ENCODE peak calls at places on chromosomes 5 and 9, in four cellular contexts. F is D341Med, G is NCI-H1092 treated with DMSO at 0.1 percent for 48 hours, C is GM19239. A is an unnamed sample.

GRCh38 chr9:5002811-5003210 is 17.7 kb downstream of the JAK2 start:
- DNase-seq in C (no peak), F (no peak), G (no peak), A (no peak)

GRCh38 chr5:109755761-109756160 is 66.0 kb downstream of the MAN2A1 start:
- DNase-seq in G (no peak), F (no peak), C (no peak), A (no peak)

GRCh38 chr9:127898433-127899199 is 787 bp downstream of the ST6GALNAC6 start:
- DNase-seq in C (no peak), G (no peak), F (peak), A (peak)

GRCh38 chr9:87213948-87214347 is 266.6 kb upstream of the GAS1 start:
- DNase-seq in C (no peak), G (no peak), F (no peak), A (no peak)

GRCh38 chr9:92242115-92242778 is 51.2 kb downstream of the IARS1 start:
- DNase-seq in G (no peak), C (no peak), F (peak), A (no peak)

GRCh38 chr5:27020965-27021364 is 17.4 kb downstream of the CDH9 start:
- DNase-seq in C (no peak), F (peak), G (peak), A (no peak)

GRCh38 chr9:89880721-89881120 is 275.9 kb downstream of the GADD45G start:
- DNase-seq in G (no peak), C (no peak), F (no peak), A (no peak)

GRCh38 chr9:108835831-108836230 is 20.0 kb downstream of the ACTL7B start:
- DNase-seq in G (no peak), C (no peak), F (no peak), A (no peak)

GRCh38 chr9:38032266-38032830 is 36.7 kb downstream of the SHB start:
- DNase-seq in C (no peak), F (no peak), G (no peak), A (no peak)

GRCh38 chr9:33024126-33024965 is 727 bp upstream of the DNAJA1 start:
- DNase-seq in G (peak), C (no peak), F (no peak), A (no peak)

GRCh38 chr9:122846371-122847060 is 18.1 kb upstream of the PDCL start:
- DNase-seq in G (no peak), F (no peak), C (no peak), A (no peak)

GRCh38 chr9:16039103-16039987 is 486.5 kb downstream of the CCDC171 start:
- DNase-seq in C (no peak), G (no peak), F (no peak), A (peak)

GRCh38 chr5:78972654-78973428 is 12.3 kb downstream of the ARSB start:
- DNase-seq in G (peak), C (no peak), F (no peak), A (no peak)

GRCh38 chr9:94881023-94881422 is 154.5 kb downstream of the AOPEP start:
- DNase-seq in F (no peak), C (no peak), G (no peak), A (no peak)

GRCh38 chr9:13431137-13431536 is 151.6 kb upstream of the MPDZ start:
- DNase-seq in F (no peak), G (no peak), C (no peak), A (peak)

GRCh38 chr9:79176298-79176697 is 395.5 kb upstream of the TLE4 start:
- DNase-seq in G (no peak), C (no peak), F (no peak), A (no peak)

GRCh38 chr5:142841511-142842255 is 71.5 kb downstream of the ARHGAP26 start:
- DNase-seq in C (no peak), G (no peak), F (no peak), A (peak)

GRCh38 chr5:6707852-6708251 is 5.4 kb upstream of the TENT4A start:
- DNase-seq in G (no peak), F (no peak), C (no peak), A (no peak)

GRCh38 chr5:82164109-82164956 is 113.8 kb downstream of the RPS23 start:
- DNase-seq in G (no peak), F (no peak), C (no peak), A (no peak)

GRCh38 chr5:180141068-180141660 is 67.8 kb downstream of the RASGEF1C start:
- DNase-seq in G (no peak), C (no peak), F (no peak), A (no peak)

GRCh38 chr9:109192732-109193361 is 25.8 kb upstream of the FRRS1L start:
- DNase-seq in F (peak), G (peak), C (no peak), A (peak)

GRCh38 chr5:39057745-39058144 is 16.5 kb downstream of the RICTOR start:
- DNase-seq in C (no peak), G (no peak), F (no peak), A (no peak)

GRCh38 chr9:127121628-127122175 is 733 bp downstream of the ANGPTL2 start:
- DNase-seq in C (no peak), F (no peak), G (no peak), A (peak)

GRCh38 chr9:137970686-137971476 is 93.3 kb downstream of the CACNA1B start:
- DNase-seq in C (no peak), G (no peak), F (peak), A (no peak)

GRCh38 chr9:117204971-117205370 is 209.9 kb downstream of the ASTN2 start:
- DNase-seq in G (no peak), C (no peak), F (no peak), A (no peak)

GRCh38 chr5:164504141-164504772 is 998.8 kb downstream of the MAT2B start:
- DNase-seq in G (no peak), C (no peak), F (peak), A (peak)

GRCh38 chr9:99134893-99135341 is 30.0 kb downstream of the TGFBR1 start:
- DNase-seq in C (no peak), G (no peak), F (no peak), A (no peak)

GRCh38 chr9:811101-811531 is 30.4 kb upstream of the DMRT1 start:
- DNase-seq in G (no peak), F (no peak), C (no peak), A (no peak)

GRCh38 chr9:77449177-77450092 is 198.7 kb downstream of the GNA14 start:
- DNase-seq in G (no peak), C (no peak), F (no peak), A (no peak)

GRCh38 chr5:1153428-1153827 is 41.6 kb upstream of the SLC12A7 start:
- DNase-seq in F (no peak), G (no peak), C (no peak), A (no peak)

GRCh38 chr5:124605516-124605915 is 140.9 kb downstream of the ZNF608 start:
- DNase-seq in C (no peak), G (no peak), F (no peak), A (no peak)

GRCh38 chr5:175921066-175921730 is 46.9 kb downstream of the THOC3 start:
- DNase-seq in F (peak), G (no peak), C (no peak), A (no peak)